ENCODE peak calls at places on chromosomes 6 and 20, in five cellular contexts. H is lower leg skin, R is HCEC 1CT, K is left cardiac atrium, F is cardiac fibroblast. A is an unnamed sample.
A peak's percentile ranks its signal among the peaks of the same experiment; 100 is the strongest.

GRCh38 chr20:58053391-58054055 is 174.9 kb downstream of the ANKRD60 start:
- DNase-seq in H (peak; percentile 7), R (no peak), K (no peak), F (no peak), A (no peak)

GRCh38 chr6:169751242-169752073 is at the start of the genes DYNLT2 and ERMARD:
- DNase-seq in H (peak; percentile 91), R (peak; percentile 85), K (peak; percentile 95), F (peak; percentile 95), A (peak; percentile 98)

GRCh38 chr6:35343092-35343834 is 905 bp downstream of the PPARD start:
- DNase-seq in H (peak; percentile 42), R (peak; percentile 7), K (peak; percentile 80), F (peak; percentile 85), A (peak; percentile 80)

GRCh38 chr6:135286962-135287525 is 105.9 kb downstream of the MYB start:
- DNase-seq in H (no peak), R (no peak), K (no peak), F (no peak), A (no peak)

GRCh38 chr6:74368746-74369145 is 672.7 kb downstream of the CD109 start:
- DNase-seq in H (no peak), R (peak; percentile 41), K (no peak), F (no peak), A (no peak)

GRCh38 chr6:169391473-169392071 is 137.9 kb upstream of the THBS2 start:
- DNase-seq in H (no peak), R (no peak), K (no peak), F (no peak), A (no peak)

GRCh38 chr20:60211618-60212463 is 253.6 kb downstream of the CDH26 start:
- DNase-seq in H (no peak), R (no peak), K (no peak), F (no peak), A (peak; percentile 43)

GRCh38 chr6:146990284-146990683 is 213.9 kb upstream of the STXBP5 start:
- DNase-seq in H (no peak), R (peak; percentile 55), K (no peak), F (peak; percentile 74), A (no peak)

GRCh38 chr6:152566040-152566875 is 70.9 kb downstream of the SYNE1 start:
- DNase-seq in H (no peak), R (no peak), K (no peak), F (peak; percentile 70), A (no peak)

GRCh38 chr6:46876126-46876525 is 45.6 kb downstream of the ADGRF5 start:
- DNase-seq in H (peak; percentile 18), R (no peak), K (peak; percentile 30), F (peak; percentile 74), A (peak; percentile 87)

GRCh38 chr6:160462551-160463109 is 114.5 kb downstream of the SLC22A3 start:
- DNase-seq in H (no peak), R (peak; percentile 92), K (no peak), F (peak; percentile 82), A (no peak)

GRCh38 chr20:47276856-47277541 is 79.5 kb downstream of the ZMYND8 start:
- DNase-seq in H (peak; percentile 44), R (peak; percentile 35), K (peak; percentile 68), F (peak; percentile 78), A (peak; percentile 88)

GRCh38 chr6:158408552-158409130 is 96.4 kb downstream of the TULP4 start:
- DNase-seq in H (no peak), R (no peak), K (peak; percentile 76), F (peak; percentile 93), A (peak; percentile 77)

GRCh38 chr6:19812512-19813119 is 24.6 kb upstream of the ID4 start:
- DNase-seq in H (no peak), R (peak; percentile 28), K (no peak), F (peak; percentile 86), A (no peak)

GRCh38 chr6:152637422-152638047 is 373 bp upstream of the SYNE1 start:
- DNase-seq in H (no peak), R (no peak), K (no peak), F (peak; percentile 8), A (no peak)

GRCh38 chr20:15708984-15709598 is 864.2 kb downstream of the KIF16B start:
- DNase-seq in H (no peak), R (no peak), K (peak; percentile 33), F (peak; percentile 16), A (peak; percentile 64)

GRCh38 chr20:11235058-11235457 is 561.3 kb upstream of the JAG1 start:
- DNase-seq in H (no peak), R (peak; percentile 5), K (no peak), F (peak; percentile 67), A (no peak)

GRCh38 chr20:434221-434620 is 26.1 kb downstream of the RBCK1 start:
- DNase-seq in H (no peak), R (no peak), K (no peak), F (no peak), A (no peak)

GRCh38 chr20:34896086-34896551 is 19.7 kb downstream of the ACSS2 start:
- DNase-seq in H (no peak), R (no peak), K (no peak), F (peak; percentile 44), A (no peak)

GRCh38 chr6:157242791-157243190 is 80.5 kb downstream of the TMEM242 start:
- DNase-seq in H (no peak), R (no peak), K (peak; percentile 9), F (no peak), A (no peak)

GRCh38 chr20:32070690-32071213 is 18.7 kb downstream of the HCK start:
- DNase-seq in H (no peak), R (no peak), K (no peak), F (no peak), A (no peak)

GRCh38 chr6:4280721-4281120 is 145.3 kb upstream of the ECI2 start:
- DNase-seq in H (peak; percentile 24), R (peak; percentile 54), K (no peak), F (peak; percentile 80), A (no peak)

GRCh38 chr6:115120394-115120793 is 777.6 kb upstream of the HS3ST5 start:
- DNase-seq in H (no peak), R (no peak), K (no peak), F (no peak), A (no peak)

A was measured in kidney.